ENCODE peak calls at places on chromosomes 6 and 20, in five cellular contexts. Z is HepG2, K is H1, M is K562, A is GM12878. L is an unnamed sample.

GRCh38 chr6:167906899-167907298 is 80.2 kb downstream of the AFDN start:
- DNase-seq in Z (no peak), K (no peak), M (no peak), A (no peak), L (no peak)

GRCh38 chr20:43375586-43375985 is 82.1 kb upstream of the SRSF6 start:
- DNase-seq in Z (no peak), K (no peak), M (no peak), A (no peak), L (no peak)

GRCh38 chr20:11080776-11081406 is 407.1 kb upstream of the JAG1 start:
- DNase-seq in Z (no peak), K (no peak), M (no peak), A (no peak), L (no peak)

GRCh38 chr6:135146160-135146920 is 34.8 kb upstream of the MYB start:
- DNase-seq in Z (no peak), K (no peak), M (no peak), A (no peak), L (no peak)

GRCh38 chr6:74091133-74091793 is 395.3 kb downstream of the CD109 start:
- DNase-seq in Z (peak; percentile 45), K (no peak), M (peak; percentile 17), A (no peak), L (no peak)

GRCh38 chr6:33633084-33633461 is 12.0 kb downstream of the ITPR3 start:
- DNase-seq in Z (no peak), K (no peak), M (no peak), A (no peak), L (no peak)

GRCh38 chr20:25195962-25196700 is 619 bp downstream of the ENTPD6 start:
- DNase-seq in Z (peak; percentile 42), K (no peak), M (no peak), A (no peak), L (peak; percentile 61)

GRCh38 chr20:64119681-64120341 is 12.4 kb upstream of the NPBWR2 start:
- DNase-seq in Z (no peak), K (no peak), M (no peak), A (no peak), L (no peak)

GRCh38 chr20:19932170-19932667 is 84.9 kb upstream of the NAA20 start:
- DNase-seq in Z (no peak), K (no peak), M (no peak), A (no peak), L (no peak)

GRCh38 chr6:107628878-107629277 is 139.0 kb downstream of the SOBP start:
- DNase-seq in Z (no peak), K (no peak), M (no peak), A (no peak), L (no peak)

GRCh38 chr6:32637219-32637880 is at the start of gene HLA-DQA1:
- DNase-seq in Z (no peak), K (no peak), M (no peak), A (peak; percentile 91), L (no peak)

GRCh38 chr6:81857812-81858211 is 105.3 kb upstream of the TENT5A start:
- DNase-seq in Z (no peak), K (no peak), M (no peak), A (no peak), L (no peak)

GRCh38 chr6:170176621-170177382 is 114.1 kb downstream of the DLL1 start:
- DNase-seq in Z (no peak), K (no peak), M (no peak), A (no peak), L (no peak)

GRCh38 chr6:33592595-33593413 is 12.7 kb upstream of the BAK1 start:
- DNase-seq in Z (no peak), K (no peak), M (peak; percentile 58), A (peak; percentile 63), L (peak; percentile 84)

GRCh38 chr6:37232430-37233017 is 25.0 kb upstream of the TBC1D22B start:
- DNase-seq in Z (no peak), K (no peak), M (peak; percentile 59), A (no peak), L (no peak)

GRCh38 chr20:46084805-46085792 is 4.7 kb downstream of the NCOA5 start:
- DNase-seq in Z (peak; percentile 73), K (no peak), M (no peak), A (no peak), L (no peak)

GRCh38 chr20:54061106-54061881 is 9.1 kb downstream of the BCAS1 start:
- DNase-seq in Z (no peak), K (no peak), M (no peak), A (no peak), L (no peak)

GRCh38 chr6:138920906-138921305 is 67.1 kb downstream of the REPS1 start:
- DNase-seq in Z (no peak), K (no peak), M (no peak), A (no peak), L (no peak)

GRCh38 chr6:122049341-122049740 is 350.1 kb upstream of the HSF2 start:
- DNase-seq in Z (no peak), K (no peak), M (no peak), A (no peak), L (peak; percentile 18)

GRCh38 chr6:39029156-39030011 is 19.2 kb upstream of the GLP1R start:
- DNase-seq in Z (peak; percentile 22), K (no peak), M (peak; percentile 83), A (no peak), L (peak; percentile 80)

GRCh38 chr6:42352856-42353564 is 98.7 kb downstream of the TRERF1 start:
- DNase-seq in Z (no peak), K (no peak), M (no peak), A (no peak), L (no peak)

GRCh38 chr6:34237722-34238506 is 1.2 kb downstream of the HMGA1 start:
- DNase-seq in Z (peak; percentile 59), K (no peak), M (peak; percentile 84), A (no peak), L (peak; percentile 54)

GRCh38 chr6:47714802-47715201 is 16.4 kb downstream of the ADGRF4 start:
- DNase-seq in Z (no peak), K (no peak), M (no peak), A (no peak), L (no peak)

GRCh38 chr20:36848078-36848660 is 27.8 kb upstream of the TLDC2 start:
- DNase-seq in Z (no peak), K (no peak), M (no peak), A (no peak), L (no peak)

GRCh38 chr20:36845288-36845969 is 30.5 kb upstream of the TLDC2 start:
- DNase-seq in Z (no peak), K (no peak), M (no peak), A (no peak), L (no peak)

GRCh38 chr20:36847710-36848040 is 28.3 kb upstream of the TLDC2 start:
- DNase-seq in Z (no peak), K (no peak), M (no peak), A (no peak), L (no peak)

GRCh38 chr20:36848677-36849076 is 27.3 kb upstream of the TLDC2 start:
- DNase-seq in Z (no peak), K (no peak), M (no peak), A (no peak), L (no peak)

DNA sequence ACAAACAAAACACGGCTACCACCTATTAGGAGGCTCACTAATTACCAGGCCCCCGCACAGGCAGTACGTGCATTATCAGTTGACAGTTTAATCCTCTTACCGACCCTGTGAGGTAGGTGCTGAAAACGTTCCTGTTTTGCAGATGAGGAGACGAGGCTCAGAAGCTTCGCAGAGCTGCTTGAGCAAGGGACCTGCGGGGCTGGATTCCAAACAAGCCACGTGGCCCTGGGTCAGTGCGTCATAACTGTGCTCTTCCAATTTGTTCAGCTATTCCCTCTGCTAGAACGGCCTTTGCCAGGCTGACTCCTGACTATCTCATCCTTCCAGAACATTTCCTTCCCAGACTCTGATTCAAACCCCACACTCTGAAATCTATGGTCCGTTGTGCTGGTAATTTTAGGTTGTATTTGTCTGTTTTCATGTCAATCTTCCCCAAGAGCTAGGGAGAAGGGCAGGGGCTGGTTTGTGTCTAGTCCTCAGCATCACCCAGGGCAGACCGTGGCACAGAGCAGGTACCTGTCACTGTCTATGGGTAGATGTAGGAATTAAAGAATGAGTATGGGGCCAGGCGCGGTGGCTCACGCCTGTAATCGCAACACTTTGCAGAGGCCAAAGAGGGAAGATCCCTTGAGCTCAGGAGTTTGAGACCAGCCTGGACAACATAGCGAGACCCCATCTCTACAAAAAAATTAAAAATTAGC is 28.8 kb upstream of the TLDC2 start:
- DNase-seq in Z (no peak), K (no peak), M (no peak), A (no peak), L (no peak)
- TF ChIP-seq ATF2 in Z (no peak), K (no peak), M (no peak), A (no peak), L (no peak)

GRCh38 chr20:32966881-32967781 is 37.1 kb downstream of the SUN5 start:
- DNase-seq in Z (no peak), K (no peak), M (no peak), A (peak; percentile 41), L (peak; percentile 10)
- TF ChIP-seq ATF2 in Z (no peak), K (no peak), M (no peak), A (no peak), L (no peak)

GRCh38 chr20:18019068-18019467 is 38.6 kb downstream of the OVOL2 start:
- DNase-seq in Z (peak; percentile 46), K (no peak), M (peak; percentile 35), A (no peak), L (peak; percentile 37)
- TF ChIP-seq ATF2 in Z (no peak), K (no peak), M (no peak), A (no peak), L (no peak)

GRCh38 chr6:157549468-157549745 is 168.4 kb downstream of the ZDHHC14 start:
- DNase-seq in Z (no peak), K (no peak), M (no peak), A (no peak), L (no peak)
- TF ChIP-seq ATF2 in Z (no peak), K (no peak), M (no peak), A (no peak), L (no peak)

GRCh38 chr20:62721511-62722197 is 13.0 kb downstream of the NTSR1 start:
- DNase-seq in Z (no peak), K (no peak), M (no peak), A (no peak), L (no peak)
- TF ChIP-seq ATF2 in Z (no peak), K (no peak), M (no peak), A (no peak), L (no peak)

GRCh38 chr6:17877890-17878440 is 109.5 kb downstream of the KIF13A start:
- DNase-seq in Z (no peak), K (no peak), M (no peak), A (no peak), L (no peak)
- TF ChIP-seq ATF2 in Z (no peak), K (no peak), M (no peak), A (no peak), L (no peak)